ENCODE peak calls at places on chromosomes 11 and 22, in ten cellular contexts. S is neuronal stem cell, T is aorta, G is bronchial epithelial cell, L is Karpas-422, M is transverse colon, U is HCT116, N is hepatocyte, Q is lung, B is cardiac muscle cell. Y is an unnamed sample.

GRCh38 chr11:11989774-11990744 is 18.4 kb downstream of the DKK3 start:
- DNase-seq in U (no peak), Q (no peak), G (no peak), T (no peak), B (no peak), L (no peak), S (no peak), M (no peak), N (no peak), Y (no peak)

GRCh38 chr11:118136826-118137225 is 15.8 kb downstream of the SCN4B start:
- DNase-seq in B (no peak), L (no peak), T (peak; percentile 30), G (no peak), U (no peak), S (no peak), Q (no peak), M (no peak), N (no peak), Y (no peak)

GRCh38 chr11:106495046-106495445 is 417.6 kb downstream of the AASDHPPT start:
- DNase-seq in B (no peak), U (no peak), Q (no peak), N (peak; percentile 15), G (peak; percentile 98), M (no peak), L (no peak), S (no peak), T (no peak), Y (no peak)

GRCh38 chr11:37320921-37321320 is 722.9 kb upstream of the RAG2 start:
- DNase-seq in U (no peak), M (no peak), L (no peak), T (no peak), S (no peak), G (peak; percentile 75), B (no peak), N (no peak), Q (no peak), Y (no peak)

GRCh38 chr11:16800382-16800781 is 61.9 kb downstream of the C11orf58 start:
- DNase-seq in N (no peak), G (no peak), M (no peak), T (no peak), L (no peak), B (no peak), U (no peak), Q (no peak), S (no peak), Y (no peak)

GRCh38 chr11:36948445-36949171 is 350.6 kb upstream of the RAG2 start:
- DNase-seq in L (no peak), T (no peak), Q (no peak), S (no peak), M (no peak), N (peak; percentile 37), U (no peak), B (peak; percentile 25), G (no peak), Y (no peak)

GRCh38 chr11:120525285-120526085 is 13.9 kb downstream of the GRIK4 start:
- DNase-seq in U (no peak), B (no peak), Q (no peak), T (no peak), S (no peak), L (no peak), N (peak; percentile 57), G (no peak), M (peak; percentile 17), Y (no peak)

GRCh38 chr11:69700278-69701140 is 3.3 kb downstream of the FGF19 start:
- DNase-seq in N (peak; percentile 83), G (no peak), S (no peak), M (no peak), B (peak; percentile 89), Q (peak; percentile 66), T (no peak), U (no peak), L (no peak), Y (peak; percentile 81)

GRCh38 chr11:17722000-17722643 is 2.8 kb downstream of the MYOD1 start:
- DNase-seq in B (no peak), U (peak; percentile 41), M (no peak), L (no peak), N (no peak), G (peak; percentile 17), T (no peak), Q (no peak), S (no peak), Y (peak; percentile 70)

GRCh38 chr11:124415356-124415923 is 9.2 kb downstream of the OR8B4 start:
- DNase-seq in M (no peak), U (peak; percentile 46), L (peak; percentile 45), G (peak; percentile 53), T (no peak), S (peak; percentile 20), N (peak; percentile 61), Q (no peak), B (peak; percentile 60), Y (peak; percentile 72)

GRCh38 chr22:16819249-16819648 is 6.0 kb downstream of the XKR3 start:
- DNase-seq in S (no peak), B (no peak), G (no peak), U (no peak), Q (no peak), M (no peak), T (no peak), N (no peak), L (peak; percentile 78), Y (no peak)

GRCh38 chr11:121421149-121421906 is 30.8 kb upstream of the SORL1 start:
- DNase-seq in G (peak; percentile 29), Q (no peak), S (no peak), U (no peak), L (peak; percentile 63), M (no peak), B (no peak), N (no peak), T (no peak), Y (no peak)

GRCh38 chr11:128453444-128454336 is 133.7 kb downstream of the ETS1 start:
- DNase-seq in Q (peak; percentile 41), G (peak; percentile 95), N (peak; percentile 87), T (peak; percentile 75), M (peak; percentile 62), U (no peak), S (no peak), L (no peak), B (no peak), Y (no peak)

GRCh38 chr22:38221407-38221806 is 19.6 kb downstream of the MAFF start:
- DNase-seq in N (no peak), G (no peak), T (no peak), M (no peak), Q (no peak), L (no peak), U (no peak), S (no peak), B (no peak), Y (no peak)

GRCh38 chr22:19652316-19652715 is 62.0 kb upstream of the SEPTIN5 start:
- DNase-seq in N (no peak), T (no peak), B (no peak), G (no peak), M (no peak), S (no peak), U (no peak), L (no peak), Q (no peak), Y (no peak)

DNA sequence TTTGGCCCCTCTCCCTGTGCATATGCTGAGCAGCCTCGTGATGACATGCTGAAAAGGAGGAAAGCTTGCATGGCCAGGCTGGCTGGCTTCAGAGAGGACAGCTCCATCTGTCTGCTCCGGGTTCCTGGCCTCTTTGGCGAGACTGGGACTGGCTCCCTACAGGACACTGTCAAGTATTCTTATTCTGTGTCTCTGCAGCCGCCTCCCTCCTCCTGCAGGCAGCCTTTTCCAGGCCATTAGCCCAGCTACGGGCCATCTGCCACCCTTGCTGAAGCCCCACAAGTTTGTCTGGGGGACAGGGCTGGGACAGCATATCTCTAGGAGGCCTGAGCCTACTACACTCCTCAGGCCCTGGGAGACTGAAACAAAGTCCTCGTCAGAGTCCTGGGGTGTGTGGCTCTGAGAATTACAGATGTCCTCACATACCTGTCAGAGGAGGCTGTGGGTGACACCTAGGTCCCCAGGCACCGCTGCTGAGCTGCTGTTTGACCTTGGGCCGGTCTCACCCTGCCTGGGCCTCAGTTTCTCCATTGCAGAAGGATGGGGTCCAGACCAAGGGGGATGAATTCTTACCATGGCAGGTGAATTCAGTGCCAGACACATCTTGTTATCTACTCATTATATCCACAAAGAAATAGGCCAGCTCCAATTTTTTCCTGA is 11.0 kb downstream of the MRGPRG start:
- DNase-seq in B (no peak), G (no peak), S (no peak), Q (no peak), L (no peak), N (no peak), M (no peak), T (peak; percentile 21), U (no peak), Y (no peak)
- H3K27me3 ChIP-seq in B (peaks cover 49% of the 10 kb centered on the region), G (peaks cover 19% of the 10 kb centered on the region), S (no peaks in the 10 kb centered on the region), Q (no peaks in the 10 kb centered on the region), L (no peaks in the 10 kb centered on the region), N (peaks cover 36% of the 10 kb centered on the region), M (peaks cover 24% of the 10 kb centered on the region), T (no peaks in the 10 kb centered on the region), U (peaks cover 2% of the 10 kb centered on the region), Y (peaks cover 34% of the 10 kb centered on the region)

DNA sequence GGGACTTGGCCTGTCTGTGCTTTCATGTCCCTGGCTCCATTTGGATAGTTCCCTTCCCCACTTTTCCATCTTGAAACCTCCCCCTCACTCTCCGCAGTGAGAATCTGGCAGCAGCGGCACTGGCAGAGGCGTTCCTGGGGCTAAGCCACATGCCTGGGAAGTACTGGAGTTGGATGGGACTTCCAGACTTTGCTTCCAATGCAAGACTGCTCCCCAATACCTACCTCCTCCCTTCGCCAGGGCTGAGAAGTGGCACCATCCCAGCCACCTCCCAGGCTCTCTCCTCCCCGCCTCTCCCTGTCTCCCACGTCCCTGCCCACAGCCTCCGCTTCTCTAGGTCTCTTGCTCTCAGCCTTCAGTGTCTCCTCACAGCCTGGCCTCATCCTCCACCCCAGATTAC is 16.6 kb downstream of the TST start:
- DNase-seq in Q (no peak), N (no peak), S (no peak), G (no peak), B (no peak), M (no peak), U (no peak), T (no peak), L (no peak), Y (no peak)
- H3K27me3 ChIP-seq in Q (no peaks in the 10 kb centered on the region), N (no peaks in the 10 kb centered on the region), S (no peaks in the 10 kb centered on the region), G (peaks cover 2% of the 10 kb centered on the region), B (no peaks in the 10 kb centered on the region), M (no peaks in the 10 kb centered on the region), U (no peaks in the 10 kb centered on the region), T (no peaks in the 10 kb centered on the region), L (peaks cover 3% of the 10 kb centered on the region), Y (no peaks in the 10 kb centered on the region)

GRCh38 chr22:50498322-50498861 is 9.1 kb downstream of the LMF2 start:
- DNase-seq in T (no peak), N (peak; percentile 83), S (peak; percentile 59), M (peak; percentile 84), B (peak; percentile 86), L (peak; percentile 87), G (peak; percentile 59), U (peak; percentile 44), Q (peak; percentile 77), Y (peak; percentile 86)
- H3K27me3 ChIP-seq in T (no peaks in the 10 kb centered on the region), N (no peaks in the 10 kb centered on the region), S (no peaks in the 10 kb centered on the region), M (no peaks in the 10 kb centered on the region), B (no peaks in the 10 kb centered on the region), L (no peaks in the 10 kb centered on the region), G (no peaks in the 10 kb centered on the region), U (no peaks in the 10 kb centered on the region), Q (no peaks in the 10 kb centered on the region), Y (no peaks in the 10 kb centered on the region)

DNA sequence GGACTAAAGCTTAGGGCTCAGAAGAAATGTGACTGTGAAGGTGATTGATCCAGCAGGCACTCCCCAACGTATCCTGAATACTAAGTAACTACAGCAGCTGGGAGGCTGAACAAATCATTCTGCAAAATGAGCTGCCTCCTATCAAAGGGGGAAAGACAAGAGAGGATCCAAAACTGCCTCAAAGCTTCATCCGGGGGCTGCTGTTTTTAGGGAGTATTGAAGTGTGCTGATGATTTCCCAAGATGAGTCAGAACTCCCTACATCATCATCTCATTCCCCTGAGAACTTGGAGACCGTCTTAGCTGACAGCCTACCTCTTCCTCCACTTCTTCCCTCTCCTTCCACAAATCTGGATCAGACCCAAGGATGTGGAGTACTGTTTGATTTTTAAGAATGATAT is 108.4 kb upstream of the GRAMD1B start:
- DNase-seq in M (no peak), U (no peak), L (no peak), N (no peak), G (no peak), Q (no peak), B (no peak), S (no peak), T (no peak), Y (no peak)
- H3K27me3 ChIP-seq in M (no peaks in the 10 kb centered on the region), U (peaks cover 57% of the 10 kb centered on the region), L (no peaks in the 10 kb centered on the region), N (peaks cover 26% of the 10 kb centered on the region), G (peaks cover 3% of the 10 kb centered on the region), Q (no peaks in the 10 kb centered on the region), B (peaks cover 13% of the 10 kb centered on the region), S (no peaks in the 10 kb centered on the region), T (peaks cover 6% of the 10 kb centered on the region), Y (no peaks in the 10 kb centered on the region)

Y was measured in neural progenitor cell.